ENCODE peak calls at places on chromosomes 3 and 15, in nine cellular contexts. K is transverse colon, S is mucosa of descending colon, H is cardiac muscle cell, V is type B pancreatic cell, O is breast epithelium, T is A549, X is endothelial cell of umbilical vein, J is fibroblast of pulmonary artery. Z is an unnamed sample.

GRCh38 chr15:72826611-72827010 is 43.1 kb upstream of the ADPGK start:
- DNase-seq in K (no peak), S (no peak), H (no peak), V (no peak), O (no peak), T (no peak), X (no peak), J (no peak), Z (no peak)

GRCh38 chr15:80695099-80695910 is at the start of gene ABHD17C:
- DNase-seq in K (peak; percentile 74), S (peak; percentile 87), H (peak; percentile 74), V (peak; percentile 77), O (peak; percentile 18), T (peak; percentile 68), X (peak; percentile 51), J (peak; percentile 63), Z (peak; percentile 88)

GRCh38 chr15:100994597-100995446 is 75.7 kb downstream of the LRRK1 start:
- DNase-seq in K (no peak), S (no peak), H (no peak), V (no peak), O (no peak), T (no peak), X (no peak), J (no peak), Z (no peak)

GRCh38 chr3:102255736-102256135 is 179.1 kb upstream of the ZPLD1 start:
- DNase-seq in K (no peak), S (no peak), H (no peak), V (no peak), O (no peak), T (no peak), X (no peak), J (no peak), Z (no peak)

GRCh38 chr3:23945903-23946751 is 1.0 kb downstream of the NR1D2 start:
- DNase-seq in K (peak; percentile 99), S (peak; percentile 99), H (peak; percentile 99), V (peak; percentile 99), O (peak; percentile 97), T (peak; percentile 97), X (peak; percentile 98), J (peak; percentile 96), Z (peak; percentile 99)

GRCh38 chr3:112136959-112137693 is 4.1 kb upstream of the GCSAM start:
- DNase-seq in K (peak; percentile 37), S (no peak), H (peak; percentile 64), V (no peak), O (no peak), T (peak; percentile 65), X (peak; percentile 57), J (peak; percentile 57), Z (no peak)

GRCh38 chr15:31367730-31368344 is 41.2 kb downstream of the KLF13 start:
- DNase-seq in K (peak; percentile 56), S (peak; percentile 34), H (no peak), V (no peak), O (no peak), T (no peak), X (no peak), J (no peak), Z (no peak)

GRCh38 chr3:68919000-68919399 is 13.3 kb downstream of the TAFA4 start:
- DNase-seq in K (no peak), S (no peak), H (peak; percentile 38), V (no peak), O (no peak), T (no peak), X (peak; percentile 21), J (peak; percentile 52), Z (no peak)

GRCh38 chr3:38003371-38003816 is 12.8 kb downstream of the VILL start:
- DNase-seq in K (peak; percentile 79), S (peak; percentile 87), H (peak; percentile 60), V (no peak), O (no peak), T (peak; percentile 58), X (peak; percentile 17), J (peak; percentile 52), Z (no peak)

GRCh38 chr3:178618197-178618596 is 82.0 kb downstream of the KCNMB2 start:
- DNase-seq in K (no peak), S (no peak), H (peak; percentile 27), V (no peak), O (no peak), T (no peak), X (no peak), J (peak; percentile 9), Z (no peak)

GRCh38 chr3:48446425-48447193 is at the start of gene ATRIP:
- DNase-seq in K (peak; percentile 94), S (peak; percentile 94), H (peak; percentile 90), V (peak; percentile 92), O (peak; percentile 87), T (peak; percentile 89), X (peak; percentile 91), J (peak; percentile 80), Z (peak; percentile 96)

GRCh38 chr3:56783644-56784451 is 17.9 kb downstream of the ARHGEF3 start:
- DNase-seq in K (peak; percentile 60), S (no peak), H (peak; percentile 86), V (peak; percentile 31), O (peak; percentile 81), T (peak; percentile 66), X (peak; percentile 88), J (peak; percentile 82), Z (no peak)

GRCh38 chr3:161890147-161890625 is 393.6 kb downstream of the OTOL1 start:
- DNase-seq in K (peak; percentile 16), S (peak; percentile 40), H (peak; percentile 95), V (no peak), O (no peak), T (peak; percentile 93), X (peak; percentile 18), J (peak; percentile 97), Z (no peak)

GRCh38 chr15:74245342-74245931 is 9.3 kb downstream of the CCDC33 start:
- DNase-seq in K (no peak), S (no peak), H (no peak), V (no peak), O (no peak), T (no peak), X (no peak), J (no peak), Z (no peak)

GRCh38 chr3:136078421-136079364 is 113.2 kb downstream of the PPP2R3A start:
- DNase-seq in K (no peak), S (no peak), H (peak; percentile 56), V (no peak), O (no peak), T (peak; percentile 22), X (peak; percentile 62), J (peak; percentile 60), Z (no peak)

GRCh38 chr3:33658971-33659848 is 58.8 kb downstream of the CLASP2 start:
- DNase-seq in K (peak; percentile 65), S (peak; percentile 63), H (peak; percentile 81), V (no peak), O (peak; percentile 36), T (peak; percentile 71), X (peak; percentile 89), J (peak; percentile 84), Z (no peak)

GRCh38 chr3:30707825-30708224 is 101.4 kb downstream of the TGFBR2 start:
- DNase-seq in K (no peak), S (no peak), H (no peak), V (no peak), O (no peak), T (no peak), X (no peak), J (no peak), Z (no peak)

GRCh38 chr15:77034620-77035467 is 36.1 kb downstream of the TSPAN3 start:
- DNase-seq in K (peak; percentile 61), S (peak; percentile 75), H (no peak), V (peak; percentile 76), O (no peak), T (no peak), X (peak; percentile 29), J (peak; percentile 29), Z (peak; percentile 84)
- TF ChIP-seq CTCF in K (peak; percentile 70), S (peak; percentile 39), H (peak; percentile 73), V (peak; percentile 77), O (peak; percentile 21), T (peak; percentile 61), X (peak; percentile 72), J (peak; percentile 68), Z (peak; percentile 64)

DNA sequence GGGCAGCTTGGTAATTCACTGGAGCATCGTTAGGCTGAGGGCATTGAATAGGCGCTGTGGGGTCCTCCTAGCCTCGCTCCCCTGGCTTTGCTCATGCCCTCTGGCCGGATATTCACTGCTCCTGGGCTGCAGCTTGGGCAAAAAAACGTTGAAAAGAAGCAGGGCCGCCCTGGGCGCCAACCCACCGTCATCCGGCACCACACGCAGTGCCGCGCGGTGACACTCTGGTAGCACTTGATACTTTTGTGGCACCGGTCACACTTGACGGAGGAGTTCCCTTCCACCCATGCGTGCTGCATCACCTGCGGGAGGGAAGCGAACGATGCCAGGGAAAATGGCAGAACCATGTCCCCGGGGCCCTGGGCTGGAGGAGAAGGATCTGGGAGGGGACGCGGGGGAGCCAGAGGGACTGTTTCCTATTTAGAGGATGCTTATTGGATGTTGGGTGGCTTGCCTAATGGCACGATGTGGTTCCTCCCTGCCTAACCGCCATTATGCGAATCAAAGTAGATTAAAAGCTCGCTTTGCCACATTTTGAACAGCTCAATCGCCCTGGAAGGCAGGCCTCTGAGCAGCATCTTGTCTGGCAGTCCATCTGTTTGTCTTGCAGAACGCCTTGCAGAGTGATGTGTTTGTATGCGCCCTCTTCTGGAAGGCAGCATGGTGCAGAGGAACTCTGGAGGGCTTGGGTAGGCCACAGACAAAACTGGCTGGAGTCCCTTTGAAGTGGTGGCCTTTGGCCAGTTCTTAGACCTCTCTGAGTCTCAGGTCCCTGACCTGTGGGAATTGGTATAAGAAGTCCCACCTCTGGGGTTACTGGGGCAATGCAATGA is 93.2 kb downstream of the DGKG start:
- DNase-seq in K (no peak), S (no peak), H (peak; percentile 38), V (no peak), O (no peak), T (peak; percentile 48), X (no peak), J (peak; percentile 43), Z (no peak)
- TF ChIP-seq CTCF in K (no peak), S (no peak), H (peak; percentile 37), V (peak; percentile 55), O (no peak), T (peak; percentile 30), X (no peak), J (peak; percentile 50), Z (peak; percentile 49)

DNA sequence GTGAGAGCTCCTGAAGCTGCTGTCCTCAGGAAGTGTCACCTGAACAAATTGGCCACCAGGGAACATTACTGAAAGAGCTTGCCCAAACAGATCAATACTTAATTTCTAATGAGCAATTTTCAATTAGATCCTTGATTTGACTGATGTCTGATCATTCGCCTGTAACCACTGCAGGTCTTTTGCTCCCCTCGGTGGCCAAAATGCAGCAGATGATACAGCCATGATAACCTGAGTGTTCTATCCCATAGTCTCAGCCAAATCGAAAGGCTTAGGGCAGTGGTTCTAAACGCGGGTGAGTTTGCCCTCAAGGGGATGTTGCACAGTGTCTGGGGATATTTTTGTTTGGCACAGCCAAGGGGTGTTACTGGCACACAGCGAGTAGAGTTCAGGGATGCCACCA is 57.7 kb upstream of the MEX3B start:
- DNase-seq in K (no peak), S (no peak), H (no peak), V (no peak), O (no peak), T (no peak), X (no peak), J (no peak), Z (no peak)
- TF ChIP-seq CTCF in K (no peak), S (no peak), H (no peak), V (no peak), O (no peak), T (peak; percentile 28), X (no peak), J (peak; percentile 6), Z (peak; percentile 36)

DNA sequence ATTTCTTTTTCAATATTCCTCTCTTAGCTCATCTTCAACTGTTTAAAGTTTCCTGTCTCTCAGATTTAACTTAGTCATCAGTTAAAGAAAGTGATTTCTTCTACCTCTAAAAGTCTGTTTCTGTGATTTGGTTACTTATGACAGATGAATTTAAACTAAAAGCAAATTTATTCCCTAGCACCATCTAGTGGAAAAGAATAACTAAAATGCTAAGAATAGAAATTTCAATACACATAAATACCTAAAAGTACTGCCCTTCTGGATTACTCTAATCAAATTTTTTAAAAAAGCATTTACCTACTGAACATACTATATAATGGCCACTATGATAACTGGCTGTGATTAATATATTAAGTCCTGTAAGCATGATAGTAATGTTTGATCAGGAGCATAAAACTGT is 14.0 kb upstream of the ZCWPW2 start:
- DNase-seq in K (no peak), S (no peak), H (peak; percentile 16), V (no peak), O (no peak), T (no peak), X (no peak), J (peak; percentile 25), Z (no peak)
- TF ChIP-seq CTCF in K (no peak), S (no peak), H (peak; percentile 44), V (peak; percentile 34), O (no peak), T (peak; percentile 37), X (no peak), J (peak; percentile 36), Z (peak; percentile 48)

Z was measured in osteocyte.